ENCODE peak calls at places on chromosomes 13 and 19, in six cellular contexts. One of them, this sample, is unnamed.

GRCh38 chr19:1847684-1848398 is 442 bp downstream of the REXO1 start:
- DNase-seq in NCI-H2029: no peak
- DNase-seq in T-cell: no peak
- DNase-seq in endothelial cell: peak
- DNase-seq in RPMI7951: peak
- DNase-seq in CD4-positive, alpha-beta T cell: no peak
- DNase-seq in this sample: no peak

GRCh38 chr13:51856027-51856736 is 5.6 kb upstream of the CCDC70 start:
- DNase-seq in NCI-H2029: no peak
- DNase-seq in T-cell: no peak
- DNase-seq in endothelial cell: no peak
- DNase-seq in RPMI7951: no peak
- DNase-seq in CD4-positive, alpha-beta T cell: no peak
- DNase-seq in this sample: no peak

GRCh38 chr19:8321760-8322637 is 703 bp downstream of the RPS28 start:
- DNase-seq in NCI-H2029: no peak
- DNase-seq in T-cell: no peak
- DNase-seq in endothelial cell: no peak
- DNase-seq in RPMI7951: no peak
- DNase-seq in CD4-positive, alpha-beta T cell: no peak
- DNase-seq in this sample: no peak

GRCh38 chr13:109330941-109331340 is 455.4 kb downstream of the IRS2 start:
- DNase-seq in NCI-H2029: no peak
- DNase-seq in T-cell: no peak
- DNase-seq in endothelial cell: no peak
- DNase-seq in RPMI7951: no peak
- DNase-seq in CD4-positive, alpha-beta T cell: no peak
- DNase-seq in this sample: no peak

GRCh38 chr13:85413664-85414063 is 385.6 kb downstream of the SLITRK6 start:
- DNase-seq in NCI-H2029: no peak
- DNase-seq in T-cell: no peak
- DNase-seq in endothelial cell: no peak
- DNase-seq in RPMI7951: no peak
- DNase-seq in CD4-positive, alpha-beta T cell: no peak
- DNase-seq in this sample: no peak

GRCh38 chr19:49761625-49762311 is 1.3 kb downstream of the TSKS start:
- DNase-seq in NCI-H2029: no peak
- DNase-seq in T-cell: no peak
- DNase-seq in endothelial cell: peak
- DNase-seq in RPMI7951: peak
- DNase-seq in CD4-positive, alpha-beta T cell: no peak
- DNase-seq in this sample: peak

GRCh38 chr13:23865065-23865464 is 24.1 kb downstream of the MIPEP start:
- DNase-seq in NCI-H2029: no peak
- DNase-seq in T-cell: no peak
- DNase-seq in endothelial cell: no peak
- DNase-seq in RPMI7951: no peak
- DNase-seq in CD4-positive, alpha-beta T cell: no peak
- DNase-seq in this sample: no peak

GRCh38 chr13:111407381-111408131 is 87.1 kb downstream of the TEX29 start:
- DNase-seq in NCI-H2029: no peak
- DNase-seq in T-cell: no peak
- DNase-seq in endothelial cell: no peak
- DNase-seq in RPMI7951: no peak
- DNase-seq in CD4-positive, alpha-beta T cell: no peak
- DNase-seq in this sample: no peak

GRCh38 chr19:48724796-48725753 is 5.5 kb upstream of the MAMSTR start:
- DNase-seq in NCI-H2029: peak
- DNase-seq in T-cell: no peak
- DNase-seq in endothelial cell: peak
- DNase-seq in RPMI7951: peak
- DNase-seq in CD4-positive, alpha-beta T cell: no peak
- DNase-seq in this sample: peak

GRCh38 chr13:105817011-105817410 is 718.5 kb downstream of the EFNB2 start:
- DNase-seq in NCI-H2029: no peak
- DNase-seq in T-cell: no peak
- DNase-seq in endothelial cell: no peak
- DNase-seq in RPMI7951: no peak
- DNase-seq in CD4-positive, alpha-beta T cell: no peak
- DNase-seq in this sample: no peak

GRCh38 chr19:8922591-8922990 is 87.6 kb downstream of the MUC16 start:
- DNase-seq in NCI-H2029: no peak
- DNase-seq in T-cell: no peak
- DNase-seq in endothelial cell: no peak
- DNase-seq in RPMI7951: no peak
- DNase-seq in CD4-positive, alpha-beta T cell: no peak
- DNase-seq in this sample: no peak

This sample was measured in brain pericyte.